ENCODE peak calls at places on chromosomes 16 and 17, in nine cellular contexts. A, F, B, O, I, X, G, P and S are unnamed samples.

GRCh38 chr16:5490499-5490898 is 392.9 kb upstream of the EEF2KMT start:
- DNase-seq in F (no peak), O (no peak), A (peak; percentile 7), X (peak; percentile 79), G (no peak), I (no peak), B (peak; percentile 37), P (peak; percentile 77), S (no peak)

GRCh38 chr16:48366165-48367093 is 18.8 kb downstream of the SIAH1 start:
- DNase-seq in A (no peak), F (peak; percentile 94), P (no peak), G (no peak), I (peak; percentile 92), X (peak; percentile 21), B (no peak), O (no peak), S (peak; percentile 8)

GRCh38 chr16:57830890-57831484 is 28.7 kb upstream of the KIFC3 start:
- DNase-seq in I (no peak), A (no peak), O (no peak), G (no peak), X (no peak), P (no peak), B (no peak), F (no peak), S (no peak)

GRCh38 chr16:69169051-69169450 is 17.9 kb upstream of the SNTB2 start:
- DNase-seq in I (no peak), F (no peak), A (no peak), X (no peak), B (no peak), O (no peak), P (no peak), G (no peak), S (no peak)

GRCh38 chr17:78764871-78765270 is 17.2 kb downstream of the CYTH1 start:
- DNase-seq in F (no peak), I (no peak), B (peak; percentile 17), O (no peak), P (no peak), G (no peak), A (no peak), X (no peak), S (no peak)

GRCh38 chr16:3190949-3191353 is 2.9 kb downstream of the OR1F1 start:
- DNase-seq in G (no peak), A (no peak), B (no peak), P (no peak), F (no peak), I (no peak), X (no peak), O (no peak), S (no peak)

GRCh38 chr17:82983510-82984248 is 95.7 kb upstream of the METRNL start:
- DNase-seq in X (no peak), G (no peak), B (no peak), O (no peak), A (no peak), I (no peak), P (no peak), F (no peak), S (no peak)

GRCh38 chr16:56933266-56933619 is 1.3 kb downstream of the HERPUD1 start:
- DNase-seq in O (no peak), F (no peak), I (no peak), A (no peak), P (no peak), X (no peak), B (no peak), G (no peak), S (no peak)

GRCh38 chr17:15457723-15458094 is 9.7 kb downstream of the CDRT4 start:
- DNase-seq in B (no peak), F (no peak), P (no peak), I (no peak), O (no peak), A (no peak), G (no peak), X (no peak), S (no peak)

GRCh38 chr17:9958586-9959281 is 53.7 kb upstream of the RCVRN start:
- DNase-seq in I (no peak), F (no peak), A (no peak), B (no peak), P (no peak), O (no peak), X (no peak), G (no peak), S (no peak)

GRCh38 chr16:86894168-86894567 is 315.8 kb downstream of the FOXL1 start:
- DNase-seq in A (no peak), I (no peak), X (no peak), P (no peak), G (no peak), F (no peak), B (no peak), O (no peak), S (no peak)

GRCh38 chr17:76000016-76000754 is 470 bp upstream of the CDK3 start:
- DNase-seq in P (peak; percentile 71), I (peak; percentile 26), X (peak; percentile 89), O (no peak), B (no peak), F (peak; percentile 48), G (peak; percentile 49), A (no peak), S (no peak)

GRCh38 chr16:67149276-67150057 is 1.3 kb downstream of the B3GNT9 start:
- DNase-seq in O (no peak), F (no peak), I (no peak), P (no peak), A (no peak), X (no peak), B (no peak), G (no peak), S (no peak)

GRCh38 chr16:25627641-25628040 is 64.1 kb upstream of the HS3ST4 start:
- DNase-seq in A (no peak), O (no peak), F (no peak), G (no peak), X (no peak), B (no peak), I (no peak), P (no peak), S (no peak)

GRCh38 chr17:79051306-79051705 is 23.3 kb upstream of the ENGASE start:
- DNase-seq in B (no peak), P (no peak), I (no peak), G (no peak), O (no peak), F (no peak), X (no peak), A (no peak), S (no peak)

GRCh38 chr16:15708096-15708495 is 58.1 kb downstream of the NDE1 start:
- DNase-seq in O (no peak), F (no peak), G (no peak), X (no peak), A (no peak), I (peak; percentile 92), B (no peak), P (no peak), S (no peak)

GRCh38 chr16:47806309-47806847 is 345.2 kb downstream of the PHKB start:
- DNase-seq in A (no peak), B (no peak), X (no peak), F (no peak), I (no peak), O (no peak), P (no peak), G (no peak), S (no peak)

GRCh38 chr17:77501101-77501566 is 360.4 kb downstream of the SEC14L1 start:
- DNase-seq in X (no peak), F (no peak), A (peak; percentile 5), I (no peak), B (no peak), O (no peak), G (no peak), P (no peak), S (no peak)

GRCh38 chr17:55587608-55588139 is 76.4 kb upstream of the SMIM36 start:
- DNase-seq in I (peak; percentile 50), B (no peak), X (no peak), A (no peak), G (no peak), O (no peak), P (no peak), F (no peak), S (no peak)

GRCh38 chr17:55601874-55602364 is 90.7 kb upstream of the SMIM36 start:
- DNase-seq in X (peak; percentile 33), B (no peak), P (peak; percentile 57), G (no peak), I (peak; percentile 81), F (peak; percentile 42), A (peak; percentile 20), O (no peak), S (no peak)

GRCh38 chr17:28969706-28970393 is 18.5 kb upstream of the PHF12 start:
- DNase-seq in B (no peak), I (no peak), G (no peak), O (no peak), F (no peak), A (no peak), P (no peak), X (no peak), S (no peak)

GRCh38 chr16:58515871-58516767 is 802 bp downstream of the SETD6 start:
- DNase-seq in B (no peak), I (peak; percentile 8), G (no peak), O (peak; percentile 17), X (no peak), P (peak; percentile 9), F (no peak), A (no peak), S (no peak)

GRCh38 chr17:6574689-6575595 is 18.6 kb upstream of the PITPNM3 start:
- DNase-seq in F (no peak), X (no peak), B (no peak), G (peak; percentile 65), P (no peak), O (no peak), A (no peak), I (peak; percentile 88), S (no peak)

GRCh38 chr17:41635121-41636097 is 11.0 kb upstream of the KRT17 start:
- DNase-seq in F (no peak), O (no peak), I (peak; percentile 18), G (no peak), B (no peak), P (no peak), X (no peak), A (no peak), S (no peak)